ENCODE peak calls at places on chromosomes 7 and 10, in five cellular contexts. I is A549, S is GM12878, K is HepG2, H is K562. L is an unnamed sample.

GRCh38 chr7:101984141-101984879 is 166.9 kb downstream of the CUX1 start:
- DNase-seq in I (peak), S (no peak), K (no peak), H (no peak), L (no peak)

GRCh38 chr10:21954690-21955089 is 48.8 kb downstream of the DNAJC1 start:
- DNase-seq in I (no peak), S (no peak), K (no peak), H (no peak), L (no peak)

GRCh38 chr7:87116315-87116714 is 35.9 kb upstream of the DMTF1 start:
- DNase-seq in I (no peak), S (no peak), K (no peak), H (no peak), L (no peak)

GRCh38 chr7:114889646-114890285 is 32.1 kb upstream of the MDFIC start:
- DNase-seq in I (peak), S (no peak), K (peak), H (no peak), L (peak)

GRCh38 chr10:43137701-43137970 is 609 bp upstream of the CSGALNACT2 start:
- DNase-seq in I (peak), S (no peak), K (peak), H (peak), L (peak)

GRCh38 chr7:76294344-76295024 is 8.0 kb upstream of the HSPB1 start:
- DNase-seq in I (peak), S (no peak), K (peak), H (peak), L (peak)

GRCh38 chr10:132243141-132243540 is 56.4 kb downstream of the DPYSL4 start:
- DNase-seq in I (no peak), S (no peak), K (no peak), H (no peak), L (no peak)

GRCh38 chr10:117501460-117502035 is 41.0 kb upstream of the EMX2 start:
- DNase-seq in I (no peak), S (no peak), K (no peak), H (no peak), L (no peak)

GRCh38 chr7:115056019-115056418 is 134.1 kb downstream of the MDFIC start:
- DNase-seq in I (no peak), S (no peak), K (no peak), H (no peak), L (no peak)

GRCh38 chr7:120920588-120920987 is 30.0 kb upstream of the ING3 start:
- DNase-seq in I (no peak), S (no peak), K (no peak), H (no peak), L (no peak)

GRCh38 chr7:28853834-28854749 is 104.0 kb downstream of the TRIL start:
- DNase-seq in I (peak), S (peak), K (peak), H (peak), L (peak)

GRCh38 chr10:93032105-93032808 is 28.3 kb upstream of the CYP26C1 start:
- DNase-seq in I (no peak), S (no peak), K (peak), H (no peak), L (no peak)

GRCh38 chr10:59757966-59758365 is 4.7 kb upstream of the MRLN start:
- DNase-seq in I (no peak), S (no peak), K (no peak), H (no peak), L (peak)

GRCh38 chr7:151038951-151039849 is 9.1 kb upstream of the ASIC3 start:
- DNase-seq in I (peak), S (no peak), K (peak), H (peak), L (peak)

GRCh38 chr10:124212702-124213101 is 119.3 kb upstream of the CHST15 start:
- DNase-seq in I (no peak), S (no peak), K (no peak), H (no peak), L (no peak)

GRCh38 chr7:4000139-4000538 is 682.0 kb upstream of the FOXK1 start:
- DNase-seq in I (peak), S (no peak), K (no peak), H (peak), L (no peak)

GRCh38 chr7:4020086-4020485 is 662.0 kb upstream of the FOXK1 start:
- DNase-seq in I (no peak), S (no peak), K (no peak), H (no peak), L (no peak)

GRCh38 chr7:155387066-155387620 is 70.8 kb upstream of the EN2 start:
- DNase-seq in I (no peak), S (no peak), K (no peak), H (no peak), L (no peak)

GRCh38 chr10:42926831-42927230 is 144.2 kb downstream of the BMS1 start:
- DNase-seq in I (no peak), S (no peak), K (no peak), H (no peak), L (no peak)

GRCh38 chr10:16904619-16905018 is 87.4 kb upstream of the RSU1 start:
- DNase-seq in I (no peak), S (no peak), K (no peak), H (peak), L (peak)

GRCh38 chr10:93445097-93445960 is 36.8 kb downstream of the MYOF start:
- DNase-seq in I (peak), S (no peak), K (peak), H (no peak), L (peak)

GRCh38 chr7:91570600-91570999 is 306.4 kb downstream of the FZD1 start:
- DNase-seq in I (no peak), S (no peak), K (no peak), H (no peak), L (no peak)

GRCh38 chr7:22275574-22276150 is 81.3 kb downstream of the RAPGEF5 start:
- DNase-seq in I (no peak), S (no peak), K (no peak), H (no peak), L (no peak)
- TF ChIP-seq BHLHE40 in I (no peak), S (no peak), K (no peak), H (no peak), L (no peak)

GRCh38 chr7:123637203-123637602 is 18.5 kb upstream of the LMOD2 start:
- DNase-seq in I (no peak), S (no peak), K (no peak), H (no peak), L (no peak)
- TF ChIP-seq CTCF in I (no peak), S (no peak), K (no peak), H (no peak), L (no peak)

GRCh38 chr10:134205-134742 is 981 bp upstream of the ZMYND11 start:
- DNase-seq in I (no peak), S (no peak), K (no peak), H (no peak), L (peak)
- TF ChIP-seq BHLHE40 in I (no peak), S (no peak), K (no peak), H (no peak), L (no peak)

GRCh38 chr7:132394283-132395003 is 181.8 kb downstream of the PLXNA4 start:
- DNase-seq in I (no peak), S (no peak), K (no peak), H (peak), L (no peak)
- TF ChIP-seq CTCF in I (peak), S (peak), K (peak), H (peak), L (no peak)

DNA sequence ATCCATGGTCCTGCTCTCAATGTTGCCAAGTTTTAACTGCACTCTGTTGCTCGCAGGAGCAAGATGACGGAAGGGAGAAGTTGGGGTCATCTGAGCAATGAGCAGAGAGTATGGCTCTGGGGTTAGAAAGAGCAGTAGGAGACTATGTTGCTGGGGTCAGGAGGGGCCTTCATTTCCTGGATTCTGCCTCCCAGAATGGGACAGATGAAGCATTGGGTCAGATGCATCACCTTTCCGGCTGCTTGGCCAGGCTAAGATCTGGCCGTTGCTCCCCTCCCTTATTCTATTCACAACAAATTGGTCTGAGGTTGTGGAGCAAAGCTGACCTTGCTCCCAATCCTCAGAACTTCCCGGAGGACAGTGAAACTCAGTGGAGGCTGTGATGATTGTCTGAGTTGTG is 22.4 kb downstream of the STMP1 start:
- DNase-seq in I (no peak), S (no peak), K (no peak), H (no peak), L (no peak)
- TF ChIP-seq BHLHE40 in I (no peak), S (no peak), K (no peak), H (no peak), L (no peak)

GRCh38 chr10:99984635-99985034 is 25.1 kb downstream of the DNMBP start:
- DNase-seq in I (no peak), S (no peak), K (no peak), H (no peak), L (no peak)

GRCh38 chr10:99982728-99983127 is 27.0 kb downstream of the DNMBP start:
- DNase-seq in I (no peak), S (no peak), K (no peak), H (no peak), L (no peak)

GRCh38 chr10:99983280-99983988 is 26.3 kb downstream of the DNMBP start:
- DNase-seq in I (no peak), S (peak), K (peak), H (peak), L (peak)

GRCh38 chr10:99981581-99982199 is 28.1 kb downstream of the DNMBP start:
- DNase-seq in I (no peak), S (no peak), K (no peak), H (no peak), L (no peak)

DNA sequence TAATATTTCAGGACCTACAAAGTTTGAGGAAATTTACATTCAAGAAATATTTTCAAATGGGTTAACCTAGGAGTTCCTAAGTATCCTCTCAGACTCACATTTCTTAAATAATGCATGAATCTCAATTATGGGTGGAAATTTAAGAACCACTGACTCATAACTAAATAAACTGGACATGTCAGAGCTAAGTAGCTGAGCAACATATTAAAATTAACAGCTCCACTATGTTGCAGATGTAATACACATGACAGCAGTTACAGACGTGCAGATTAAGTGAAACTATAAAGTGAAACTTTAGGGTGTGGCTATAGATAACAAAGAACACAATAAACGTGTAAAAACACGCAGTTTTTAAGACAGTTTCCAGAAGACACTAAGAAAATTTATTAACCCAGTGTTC is 25.5 kb downstream of the DNMBP start:
- DNase-seq in I (no peak), S (peak), K (no peak), H (no peak), L (peak)
- TF ChIP-seq CTCF in I (no peak), S (no peak), K (no peak), H (no peak), L (no peak)

GRCh38 chr10:78301481-78301880 is 267.8 kb downstream of the RPS24 start:
- DNase-seq in I (no peak), S (no peak), K (no peak), H (no peak), L (no peak)

GRCh38 chr10:78300526-78300925 is 266.9 kb downstream of the RPS24 start:
- DNase-seq in I (no peak), S (no peak), K (no peak), H (no peak), L (no peak)

GRCh38 chr10:78302739-78302988 is 269.0 kb downstream of the RPS24 start:
- DNase-seq in I (no peak), S (no peak), K (no peak), H (no peak), L (no peak)

GRCh38 chr10:78302989-78303854 is 269.6 kb downstream of the RPS24 start:
- DNase-seq in I (peak), S (peak), K (peak), H (peak), L (peak)

DNA sequence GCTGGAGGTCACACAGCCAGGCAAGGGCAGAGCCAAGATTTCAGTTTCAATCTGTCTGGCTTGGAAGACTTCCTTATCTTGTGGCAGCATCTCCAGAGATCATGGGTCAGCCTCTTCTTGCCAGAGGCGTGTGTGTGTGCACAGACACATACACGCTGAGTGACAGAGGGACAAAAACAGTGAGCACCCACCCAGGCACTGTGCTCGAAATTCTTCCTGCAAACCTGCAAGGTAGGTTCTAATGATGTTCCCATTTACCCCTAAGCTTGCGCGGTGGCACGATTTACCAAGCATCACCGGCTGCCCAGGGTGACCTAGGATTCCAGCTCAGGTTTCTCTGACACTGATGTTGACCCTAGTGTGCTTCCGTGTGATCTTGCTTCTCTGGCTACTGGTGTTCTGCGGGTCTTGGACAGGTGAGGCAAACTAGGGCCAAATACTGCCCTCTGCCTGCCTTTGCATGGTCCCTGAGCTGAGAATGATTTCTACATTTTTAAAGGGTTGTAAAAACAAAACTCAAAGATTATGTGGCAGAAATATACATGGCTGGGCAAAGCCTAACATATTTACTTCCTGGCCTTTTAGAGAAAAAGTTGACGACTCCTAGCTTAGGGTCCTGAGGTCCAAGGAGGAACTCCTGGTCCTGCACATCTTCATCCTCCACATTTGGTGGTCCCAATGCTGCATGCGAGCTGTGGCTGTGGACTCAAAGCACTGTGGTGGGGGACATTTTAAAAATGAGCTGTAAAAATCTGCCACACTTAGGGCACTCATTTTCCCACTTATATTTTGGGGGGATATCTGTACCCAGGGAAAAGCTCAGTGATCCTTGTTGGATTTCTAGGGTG is 268.5 kb downstream of the RPS24 start:
- DNase-seq in I (no peak), S (no peak), K (peak), H (no peak), L (peak)
- TF ChIP-seq BHLHE40 in I (no peak), S (no peak), K (no peak), H (no peak), L (no peak)

L was measured in IMR-90.